ENCODE peak calls at places on chromosomes 4 and X, in six cellular contexts. N, V, A, U, J and S are unnamed samples.

GRCh38 chr4:59979061-59979460 is 1221.1 kb upstream of the ADGRL3 start:
- DNase-seq in N (no peak), V (no peak), A (no peak), U (no peak), J (no peak), S (no peak)

GRCh38 chrX:109294097-109294815 is 187.6 kb downstream of the GUCY2F start:
- DNase-seq in N (no peak), V (no peak), A (no peak), U (no peak), J (no peak), S (no peak)

GRCh38 chr4:83947811-83948210 is 411.9 kb downstream of the GPAT3 start:
- DNase-seq in N (no peak), V (no peak), A (no peak), U (peak; percentile 27), J (no peak), S (no peak)

GRCh38 chr4:133130171-133130570 is 18.9 kb upstream of the PCDH10 start:
- DNase-seq in N (no peak), V (no peak), A (no peak), U (no peak), J (no peak), S (no peak)

GRCh38 chrX:8755116-8755515 is 23.2 kb upstream of the ANOS1 start:
- DNase-seq in N (no peak), V (no peak), A (no peak), U (no peak), J (no peak), S (no peak)

GRCh38 chrX:69357293-69357692 is 146.8 kb upstream of the NALF2 start:
- DNase-seq in N (no peak), V (no peak), A (no peak), U (no peak), J (no peak), S (no peak)

GRCh38 chr4:20288846-20289512 is 37.3 kb downstream of the SLIT2 start:
- DNase-seq in N (no peak), V (no peak), A (no peak), U (no peak), J (no peak), S (no peak)

GRCh38 chrX:7270018-7270417 is 122.1 kb upstream of the PUDP start:
- DNase-seq in N (no peak), V (no peak), A (no peak), U (no peak), J (no peak), S (no peak)

GRCh38 chrX:45716747-45717146 is 516.1 kb upstream of the DIPK2B start:
- DNase-seq in N (peak; percentile 34), V (no peak), A (no peak), U (no peak), J (no peak), S (no peak)

GRCh38 chrX:105462191-105462590 is 241.7 kb upstream of the TEX13A start:
- DNase-seq in N (no peak), V (no peak), A (no peak), U (no peak), J (no peak), S (no peak)

GRCh38 chr4:30717208-30718020 is 2.8 kb upstream of the PCDH7 start:
- DNase-seq in N (peak; percentile 30), V (no peak), A (no peak), U (no peak), J (peak; percentile 83), S (no peak)

GRCh38 chrX:84240848-84241565 is 53.0 kb upstream of the RPS6KA6 start:
- DNase-seq in N (no peak), V (no peak), A (no peak), U (no peak), J (no peak), S (no peak)

GRCh38 chrX:19912-20571 is 261.1 kb upstream of the PLCXD1 start:
- DNase-seq in N (no peak), V (no peak), A (no peak), U (no peak), J (peak; percentile 27), S (no peak)

GRCh38 chr4:186204103-186204559 is 12.8 kb downstream of the CYP4V2 start:
- DNase-seq in N (no peak), V (peak; percentile 54), A (no peak), U (no peak), J (no peak), S (no peak)